ENCODE peak calls at places on chromosomes 5 and 9, in nine cellular contexts. U is NCI-H187 treated with DMSO at 0.1 percent for 48 hours, I is lung, R is NAMALWA, D is SJSA1, G is AML-193, T is astrocyte of the spinal cord, P is SJCRH30, K is NCI-H1694 treated with DMSO at 0.1 percent for 48 hours. X is an unnamed sample.

GRCh38 chr9:1267581-1267980 is 217.4 kb downstream of the DMRT2 start:
- DNase-seq in U (no peak), I (no peak), R (no peak), D (no peak), G (no peak), T (no peak), P (no peak), K (no peak), X (no peak)

GRCh38 chr9:115213777-115214428 is 95.9 kb upstream of the TNC start:
- DNase-seq in U (no peak), I (no peak), R (no peak), D (no peak), G (no peak), T (peak), P (peak), K (peak), X (no peak)

GRCh38 chr5:14728109-14728938 is 63.8 kb downstream of the OTULIN start:
- DNase-seq in U (no peak), I (no peak), R (no peak), D (no peak), G (no peak), T (no peak), P (no peak), K (no peak), X (no peak)

GRCh38 chr9:14018061-14018460 is 295.9 kb downstream of the NFIB start:
- DNase-seq in U (no peak), I (no peak), R (no peak), D (no peak), G (no peak), T (peak), P (no peak), K (no peak), X (no peak)

GRCh38 chr5:77851229-77852067 is 75.3 kb upstream of the TBCA start:
- DNase-seq in U (no peak), I (no peak), R (no peak), D (no peak), G (no peak), T (no peak), P (peak), K (no peak), X (no peak)

GRCh38 chr5:108727639-108728565 is 19.8 kb upstream of the FER start:
- DNase-seq in U (peak), I (peak), R (no peak), D (peak), G (peak), T (peak), P (peak), K (peak), X (peak)

GRCh38 chr9:120859361-120859760 is 16.6 kb upstream of the PSMD5 start:
- DNase-seq in U (no peak), I (no peak), R (no peak), D (no peak), G (no peak), T (no peak), P (peak), K (no peak), X (no peak)

GRCh38 chr9:122056484-122056883 is 36.6 kb downstream of the TTLL11 start:
- DNase-seq in U (no peak), I (no peak), R (no peak), D (no peak), G (no peak), T (no peak), P (peak), K (no peak), X (no peak)

GRCh38 chr9:27426717-27427645 is 97.1 kb upstream of the IFNK start:
- DNase-seq in U (peak), I (no peak), R (no peak), D (no peak), G (no peak), T (peak), P (no peak), K (no peak), X (no peak)

GRCh38 chr5:177491429-177491945 is 5.9 kb downstream of the PDLIM7 start:
- DNase-seq in U (no peak), I (no peak), R (peak), D (no peak), G (no peak), T (peak), P (no peak), K (peak), X (peak)

GRCh38 chr5:143235423-143235822 is 168.1 kb downstream of the NR3C1 start:
- DNase-seq in U (no peak), I (no peak), R (no peak), D (no peak), G (no peak), T (peak), P (no peak), K (no peak), X (no peak)